ENCODE peak calls at places on chromosomes 2 and 18, in nine cellular contexts. Z is HepG2, U is upper lobe of left lung, Q is esophagus squamous epithelium, A is K562, I is breast epithelium, Y is ovary, L is right lobe of liver, M is stomach. H is an unnamed sample.

GRCh38 chr2:8573234-8573941 is 108.5 kb upstream of the ID2 start:
- DNase-seq in Z (peak), U (no peak), Q (no peak), A (no peak), I (peak), Y (no peak), L (peak), M (peak), H (no peak)

GRCh38 chr2:237488295-237488694 is 1.2 kb downstream of the MLPH start:
- DNase-seq in Z (no peak), U (no peak), Q (no peak), A (no peak), I (peak), Y (no peak), L (peak), M (peak), H (no peak)

GRCh38 chr2:136407113-136407951 is 289.4 kb upstream of the CXCR4 start:
- DNase-seq in Z (no peak), U (no peak), Q (no peak), A (no peak), I (no peak), Y (no peak), L (no peak), M (no peak), H (no peak)

GRCh38 chr2:46181789-46182530 is 115.2 kb upstream of the EPAS1 start:
- DNase-seq in Z (no peak), U (peak), Q (no peak), A (no peak), I (no peak), Y (no peak), L (peak), M (no peak), H (peak)

GRCh38 chr2:119028327-119029174 is 86.6 kb downstream of the MARCO start:
- DNase-seq in Z (peak), U (no peak), Q (no peak), A (peak), I (no peak), Y (no peak), L (no peak), M (peak), H (no peak)

GRCh38 chr2:6970551-6970950 is 53.3 kb downstream of the RNF144A start:
- DNase-seq in Z (no peak), U (no peak), Q (no peak), A (no peak), I (no peak), Y (no peak), L (no peak), M (no peak), H (no peak)

GRCh38 chr2:47201224-47201623 is 46.1 kb upstream of the STPG4 start:
- DNase-seq in Z (no peak), U (no peak), Q (no peak), A (no peak), I (no peak), Y (no peak), L (no peak), M (no peak), H (no peak)

GRCh38 chr2:23691106-23691470 is 235.8 kb downstream of the ATAD2B start:
- DNase-seq in Z (no peak), U (no peak), Q (no peak), A (no peak), I (no peak), Y (no peak), L (no peak), M (no peak), H (no peak)

GRCh38 chr18:48222118-48222517 is 187.1 kb downstream of the ZBTB7C start:
- DNase-seq in Z (peak), U (no peak), Q (no peak), A (no peak), I (peak), Y (peak), L (peak), M (peak), H (peak)

GRCh38 chr2:51795248-51795888 is 763.4 kb upstream of the NRXN1 start:
- DNase-seq in Z (peak), U (no peak), Q (no peak), A (no peak), I (no peak), Y (no peak), L (no peak), M (no peak), H (no peak)

GRCh38 chr18:58117685-58118403 is 73.8 kb downstream of the NEDD4L start:
- DNase-seq in Z (peak), U (no peak), Q (no peak), A (peak), I (no peak), Y (peak), L (peak), M (peak), H (no peak)

GRCh38 chr18:21851327-21851961 is 110.9 kb downstream of the MIB1 start:
- DNase-seq in Z (no peak), U (no peak), Q (no peak), A (no peak), I (no peak), Y (no peak), L (no peak), M (no peak), H (no peak)

GRCh38 chr2:128467321-128467901 is 148.7 kb upstream of the HS6ST1 start:
- DNase-seq in Z (no peak), U (no peak), Q (no peak), A (no peak), I (no peak), Y (no peak), L (peak), M (no peak), H (no peak)

GRCh38 chr2:53610260-53610659 is 157.3 kb upstream of the CHAC2 start:
- DNase-seq in Z (no peak), U (no peak), Q (no peak), A (no peak), I (no peak), Y (no peak), L (no peak), M (no peak), H (no peak)

GRCh38 chr2:204299766-204300165 is 245.5 kb upstream of the PARD3B start:
- DNase-seq in Z (no peak), U (no peak), Q (no peak), A (no peak), I (no peak), Y (no peak), L (no peak), M (no peak), H (no peak)

GRCh38 chr18:48548404-48548771 is 9.6 kb downstream of the CTIF start:
- DNase-seq in Z (no peak), U (no peak), Q (no peak), A (no peak), I (no peak), Y (no peak), L (peak), M (no peak), H (peak)

GRCh38 chr18:26088482-26088881 is 1.9 kb downstream of the SS18 start:
- DNase-seq in Z (no peak), U (no peak), Q (no peak), A (no peak), I (no peak), Y (no peak), L (no peak), M (no peak), H (no peak)

GRCh38 chr2:235934059-235934896 is 233.9 kb downstream of the GBX2 start:
- DNase-seq in Z (no peak), U (no peak), Q (no peak), A (no peak), I (no peak), Y (no peak), L (no peak), M (peak), H (peak)

GRCh38 chr2:236284208-236284607 is 20.0 kb upstream of the ASB18 start:
- DNase-seq in Z (no peak), U (no peak), Q (no peak), A (no peak), I (no peak), Y (no peak), L (no peak), M (no peak), H (no peak)

GRCh38 chr2:120686511-120687168 is 49.0 kb upstream of the GLI2 start:
- DNase-seq in Z (no peak), U (no peak), Q (no peak), A (peak), I (no peak), Y (no peak), L (no peak), M (no peak), H (no peak)

GRCh38 chr18:58998421-58999203 is 133.9 kb downstream of the ZNF532 start:
- DNase-seq in Z (no peak), U (no peak), Q (no peak), A (no peak), I (no peak), Y (peak), L (no peak), M (no peak), H (no peak)

GRCh38 chr2:157875720-157876065 is 437 bp downstream of the ACVR1 start:
- DNase-seq in Z (peak), U (peak), Q (no peak), A (peak), I (peak), Y (peak), L (peak), M (peak), H (peak)

GRCh38 chr2:157874997-157875719 is 972 bp downstream of the ACVR1 start:
- DNase-seq in Z (no peak), U (no peak), Q (no peak), A (peak), I (no peak), Y (peak), L (peak), M (no peak), H (peak)

GRCh38 chr2:157876771-157877108 is 610 bp upstream of the ACVR1 start:
- DNase-seq in Z (no peak), U (no peak), Q (no peak), A (no peak), I (no peak), Y (no peak), L (no peak), M (no peak), H (no peak)

GRCh38 chr2:157877761-157878400 is 1.8 kb upstream of the ACVR1 start:
- DNase-seq in Z (no peak), U (no peak), Q (no peak), A (no peak), I (no peak), Y (no peak), L (no peak), M (no peak), H (no peak)

DNA sequence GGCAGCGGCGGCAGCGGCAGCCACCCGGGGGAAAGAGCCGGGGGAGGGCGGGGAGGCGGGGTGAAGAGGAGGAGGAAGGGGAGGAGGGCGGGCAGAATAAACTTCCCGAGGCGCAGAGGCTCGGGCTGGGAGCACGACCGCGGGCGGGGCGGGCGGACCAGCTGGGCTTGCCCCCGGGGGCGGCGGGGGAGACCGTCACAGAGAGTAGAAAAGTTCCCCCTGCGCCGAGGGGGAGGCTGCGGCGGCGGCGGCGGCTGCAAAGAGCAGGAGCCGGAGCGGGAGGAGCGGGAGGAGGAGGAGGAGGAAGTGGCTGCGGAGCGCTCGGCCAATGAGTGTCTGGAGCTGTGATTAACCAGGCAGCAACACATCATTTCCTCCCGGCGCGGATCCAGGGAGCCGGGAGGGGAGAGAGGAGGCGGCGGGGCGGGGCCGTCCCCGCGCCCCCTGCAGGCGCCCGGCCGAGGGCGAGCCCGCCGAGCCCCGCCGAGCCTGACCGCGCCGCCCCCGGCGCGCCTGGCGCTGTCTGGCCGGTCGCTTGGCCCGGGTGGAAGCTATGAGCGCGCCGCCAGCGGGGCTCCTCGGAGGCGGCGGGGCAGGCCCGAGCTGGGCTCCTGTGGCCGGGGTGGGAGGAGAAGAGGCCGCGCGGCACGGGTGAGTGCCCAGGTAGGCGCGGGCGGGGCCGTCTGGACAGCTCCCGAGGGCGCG is at the start of gene ACVR1:
- DNase-seq in Z (peak), U (peak), Q (peak), A (peak), I (peak), Y (peak), L (peak), M (peak), H (peak)
- TF ChIP-seq POLR2A in Z (no peak), U (peak), Q (peak), A (peak), I (peak), Y (peak), L (peak), M (no peak), H (no peak)

GRCh38 chr18:63505566-63506335 is 29.0 kb downstream of the SERPINB5 start:
- DNase-seq in Z (peak), U (no peak), Q (no peak), A (peak), I (no peak), Y (no peak), L (no peak), M (no peak), H (no peak)
- TF ChIP-seq CTCF in Z (peak), U (no peak), Q (peak), A (peak), I (peak), Y (no peak), L (peak), M (no peak), H (no peak)

DNA sequence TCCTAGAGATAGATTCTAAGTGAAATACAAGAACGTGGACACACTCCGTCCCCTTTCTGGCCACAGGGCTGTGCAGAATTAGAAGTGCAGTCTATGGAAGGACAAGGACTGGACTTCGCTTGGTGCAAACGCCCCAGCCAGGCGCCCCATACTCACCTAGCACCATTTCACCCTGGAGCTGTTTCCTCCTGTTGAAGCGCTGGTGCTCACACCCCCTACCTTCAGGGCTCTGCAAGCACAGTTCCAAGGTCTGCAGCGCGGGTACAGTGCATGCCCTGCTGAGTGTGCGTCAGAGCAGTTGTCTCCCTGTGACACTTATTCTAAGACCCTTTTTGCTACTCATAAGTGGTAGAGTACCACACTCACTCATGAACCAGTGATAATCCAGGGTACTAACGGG is 3.0 kb downstream of the HPCAL1 start:
- DNase-seq in Z (peak), U (no peak), Q (no peak), A (no peak), I (no peak), Y (no peak), L (no peak), M (peak), H (no peak)
- H3K4me3 ChIP-seq in Z (no peak), U (no peak), Q (no peak), A (no peak), I (no peak), Y (no peak), L (no peak), M (no peak), H (no peak)

GRCh38 chr2:101307950-101308431 is 510 bp downstream of the RNF149 start:
- DNase-seq in Z (no peak), U (no peak), Q (no peak), A (no peak), I (no peak), Y (peak), L (peak), M (no peak), H (no peak)

GRCh38 chr2:101307503-101307902 is 998 bp downstream of the RNF149 start:
- DNase-seq in Z (no peak), U (no peak), Q (no peak), A (no peak), I (no peak), Y (no peak), L (no peak), M (no peak), H (no peak)

GRCh38 chr2:101309211-101309700 is 755 bp upstream of the RNF149 start:
- DNase-seq in Z (no peak), U (no peak), Q (no peak), A (no peak), I (no peak), Y (no peak), L (no peak), M (no peak), H (no peak)

GRCh38 chr2:101310591-101311389 is 2.3 kb upstream of the RNF149 start:
- DNase-seq in Z (no peak), U (no peak), Q (no peak), A (no peak), I (no peak), Y (no peak), L (no peak), M (no peak), H (no peak)

DNA sequence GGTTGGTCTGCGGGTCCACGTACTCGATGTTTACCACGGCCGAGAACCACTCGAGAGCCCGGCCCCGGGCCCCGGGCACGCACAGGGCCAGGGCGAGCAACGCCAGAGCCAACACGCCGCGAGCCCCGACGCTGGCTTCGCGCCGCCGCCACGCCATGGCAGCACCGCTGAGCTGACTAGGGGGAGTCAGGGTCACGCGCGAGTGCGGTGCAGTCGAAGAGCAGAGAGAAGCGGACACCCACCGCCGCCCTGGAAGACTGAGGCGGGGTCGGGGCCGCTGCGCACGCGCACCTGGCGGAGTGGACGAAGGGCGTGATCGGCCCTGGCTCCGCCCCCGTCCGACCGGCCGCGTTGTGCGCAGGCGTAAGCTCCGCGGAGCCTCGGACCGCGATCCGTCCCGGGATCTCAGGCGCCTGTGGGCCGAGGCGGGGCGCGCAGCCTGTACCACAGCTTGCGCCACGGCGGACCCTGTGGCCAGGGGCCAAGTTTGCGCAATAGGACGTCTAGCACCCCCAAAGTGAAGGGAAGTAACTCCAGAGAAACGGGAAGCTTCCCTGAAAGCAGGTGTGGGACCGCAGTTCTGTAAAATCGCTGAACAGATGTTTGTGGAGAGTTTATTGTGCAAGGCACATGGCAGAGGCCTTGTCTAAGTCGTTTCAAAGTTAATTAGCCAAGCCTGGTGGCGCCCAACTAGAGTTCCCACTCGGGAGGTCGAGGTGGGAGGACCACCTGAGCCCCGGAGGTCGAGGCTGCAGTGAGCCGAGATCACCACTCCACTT is at the start of gene RNF149:
- DNase-seq in Z (peak), U (peak), Q (peak), A (peak), I (peak), Y (peak), L (peak), M (peak), H (peak)
- TF ChIP-seq POLR2A in Z (peak), U (peak), Q (peak), A (peak), I (peak), Y (peak), L (peak), M (no peak), H (peak)